ENCODE peak calls at places on chromosomes 7 and 10, in seven cellular contexts. One of them, this sample, is unnamed.

GRCh38 chr7:129925416-129926002 is 27.3 kb downstream of the UBE2H start:
- DNase-seq in SK-N-SH: no peak
- DNase-seq in H1: no peak
- DNase-seq in K562: no peak
- DNase-seq in HCT116: no peak
- DNase-seq in GM12878: no peak
- DNase-seq in HepG2: no peak
- DNase-seq in this sample: no peak

GRCh38 chr7:81004098-81004497 is 85.2 kb upstream of the SEMA3C start:
- DNase-seq in HCT116: no peak
- DNase-seq in SK-N-SH: no peak
- DNase-seq in K562: no peak
- DNase-seq in H1: no peak
- DNase-seq in GM12878: no peak
- DNase-seq in HepG2: no peak
- DNase-seq in this sample: no peak

GRCh38 chr7:9028012-9028411 is 594.6 kb downstream of the NXPH1 start:
- DNase-seq in H1: no peak
- DNase-seq in GM12878: no peak
- DNase-seq in HCT116: no peak
- DNase-seq in SK-N-SH: no peak
- DNase-seq in HepG2: no peak
- DNase-seq in K562: no peak
- DNase-seq in this sample: no peak

GRCh38 chr10:13481690-13482089 is 47.1 kb downstream of the BEND7 start:
- DNase-seq in SK-N-SH: no peak
- DNase-seq in H1: no peak
- DNase-seq in HCT116: no peak
- DNase-seq in K562: no peak
- DNase-seq in HepG2: no peak
- DNase-seq in GM12878: no peak
- DNase-seq in this sample: no peak

GRCh38 chr10:131786756-131787605 is 113.8 kb upstream of the PPP2R2D start:
- DNase-seq in HepG2: no peak
- DNase-seq in HCT116: peak
- DNase-seq in SK-N-SH: peak
- DNase-seq in GM12878: peak
- DNase-seq in K562: peak
- DNase-seq in H1: no peak
- DNase-seq in this sample: no peak

GRCh38 chr7:1512781-1513656 is 8.8 kb upstream of the INTS1 start:
- DNase-seq in HCT116: peak
- DNase-seq in K562: no peak
- DNase-seq in SK-N-SH: no peak
- DNase-seq in GM12878: no peak
- DNase-seq in HepG2: no peak
- DNase-seq in H1: no peak
- DNase-seq in this sample: peak

GRCh38 chr10:32995751-32996150 is 37.7 kb upstream of the ITGB1 start:
- DNase-seq in HCT116: no peak
- DNase-seq in GM12878: no peak
- DNase-seq in SK-N-SH: no peak
- DNase-seq in HepG2: no peak
- DNase-seq in K562: no peak
- DNase-seq in H1: no peak
- DNase-seq in this sample: no peak

GRCh38 chr7:2709553-2710165 is 21.7 kb downstream of the AMZ1 start:
- DNase-seq in GM12878: peak
- DNase-seq in H1: peak
- DNase-seq in K562: peak
- DNase-seq in HCT116: peak
- DNase-seq in SK-N-SH: peak
- DNase-seq in HepG2: peak
- DNase-seq in this sample: no peak

GRCh38 chr10:22251751-22252285 is 34.0 kb upstream of the EBLN1 start:
- DNase-seq in HepG2: no peak
- DNase-seq in K562: no peak
- DNase-seq in HCT116: no peak
- DNase-seq in GM12878: no peak
- DNase-seq in SK-N-SH: peak
- DNase-seq in H1: no peak
- DNase-seq in this sample: peak

GRCh38 chr7:103636153-103636552 is 190.1 kb upstream of the SLC26A5 start:
- DNase-seq in GM12878: no peak
- DNase-seq in SK-N-SH: no peak
- DNase-seq in H1: no peak
- DNase-seq in K562: no peak
- DNase-seq in HCT116: no peak
- DNase-seq in HepG2: no peak
- DNase-seq in this sample: peak

GRCh38 chr10:792792-793100 is 103.3 kb upstream of the DIP2C start:
- DNase-seq in HCT116: no peak
- DNase-seq in K562: no peak
- DNase-seq in GM12878: no peak
- DNase-seq in HepG2: no peak
- DNase-seq in SK-N-SH: peak
- DNase-seq in H1: no peak
- DNase-seq in this sample: no peak

GRCh38 chr7:92784935-92785334 is 51.4 kb downstream of the CDK6 start:
- DNase-seq in K562: no peak
- DNase-seq in H1: no peak
- DNase-seq in HepG2: no peak
- DNase-seq in GM12878: no peak
- DNase-seq in SK-N-SH: no peak
- DNase-seq in HCT116: no peak
- DNase-seq in this sample: no peak

GRCh38 chr7:78924581-78924980 is 528.9 kb downstream of the MAGI2 start:
- DNase-seq in H1: no peak
- DNase-seq in HepG2: no peak
- DNase-seq in K562: no peak
- DNase-seq in HCT116: peak
- DNase-seq in GM12878: no peak
- DNase-seq in SK-N-SH: no peak
- DNase-seq in this sample: peak

GRCh38 chr7:123635551-123636359 is 19.9 kb upstream of the LMOD2 start:
- DNase-seq in H1: no peak
- DNase-seq in SK-N-SH: peak
- DNase-seq in K562: peak
- DNase-seq in GM12878: no peak
- DNase-seq in HCT116: no peak
- DNase-seq in HepG2: peak
- DNase-seq in this sample: peak

GRCh38 chr7:155860840-155861479 is 48.7 kb upstream of the SHH start:
- DNase-seq in H1: no peak
- DNase-seq in SK-N-SH: no peak
- DNase-seq in HepG2: no peak
- DNase-seq in HCT116: no peak
- DNase-seq in K562: no peak
- DNase-seq in GM12878: no peak
- DNase-seq in this sample: no peak

GRCh38 chr7:137878333-137878961 is 31.7 kb upstream of the DGKI start:
- DNase-seq in H1: no peak
- DNase-seq in HepG2: no peak
- DNase-seq in SK-N-SH: no peak
- DNase-seq in K562: no peak
- DNase-seq in HCT116: no peak
- DNase-seq in GM12878: no peak
- DNase-seq in this sample: no peak

GRCh38 chr10:4708123-4708759 is 117.8 kb upstream of the AKR1E2 start:
- DNase-seq in K562: peak
- DNase-seq in H1: peak
- DNase-seq in GM12878: no peak
- DNase-seq in SK-N-SH: no peak
- DNase-seq in HCT116: no peak
- DNase-seq in HepG2: peak
- DNase-seq in this sample: no peak

GRCh38 chr10:84329094-84329611 is 764 bp downstream of the CCSER2 start:
- DNase-seq in H1: no peak
- DNase-seq in SK-N-SH: peak
- DNase-seq in K562: peak
- DNase-seq in HCT116: no peak
- DNase-seq in GM12878: no peak
- DNase-seq in HepG2: peak
- DNase-seq in this sample: peak

GRCh38 chr7:155341463-155341983 is 43.8 kb downstream of the INSIG1 start:
- DNase-seq in HepG2: no peak
- DNase-seq in GM12878: no peak
- DNase-seq in K562: no peak
- DNase-seq in H1: no peak
- DNase-seq in SK-N-SH: no peak
- DNase-seq in HCT116: no peak
- DNase-seq in this sample: no peak

GRCh38 chr7:2843711-2844152 is 376 bp downstream of the GNA12 start:
- DNase-seq in HCT116: no peak
- DNase-seq in K562: peak
- DNase-seq in GM12878: no peak
- DNase-seq in SK-N-SH: peak
- DNase-seq in H1: no peak
- DNase-seq in HepG2: no peak
- DNase-seq in this sample: peak

GRCh38 chr7:158733762-158734494 is 29.3 kb upstream of the NCAPG2 start:
- DNase-seq in HepG2: no peak
- DNase-seq in GM12878: no peak
- DNase-seq in K562: no peak
- DNase-seq in SK-N-SH: no peak
- DNase-seq in HCT116: no peak
- DNase-seq in H1: no peak
- DNase-seq in this sample: no peak

GRCh38 chr7:15367897-15368296 is 193.9 kb downstream of the AGMO start:
- DNase-seq in GM12878: no peak
- DNase-seq in HepG2: no peak
- DNase-seq in HCT116: no peak
- DNase-seq in K562: no peak
- DNase-seq in SK-N-SH: no peak
- DNase-seq in H1: no peak
- DNase-seq in this sample: no peak

GRCh38 chr7:94591185-94591584 is 64.7 kb downstream of the SGCE start:
- DNase-seq in HepG2: no peak
- DNase-seq in GM12878: no peak
- DNase-seq in K562: no peak
- DNase-seq in H1: no peak
- DNase-seq in HCT116: no peak
- DNase-seq in SK-N-SH: no peak
- DNase-seq in this sample: no peak
- TF ChIP-seq JUND in HepG2: no peak
- TF ChIP-seq JUND in GM12878: no peak
- TF ChIP-seq JUND in K562: no peak
- TF ChIP-seq JUND in H1: no peak
- TF ChIP-seq JUND in HCT116: no peak
- TF ChIP-seq JUND in SK-N-SH: no peak
- TF ChIP-seq JUND in this sample: no peak

GRCh38 chr7:17654940-17655339 is 285.4 kb downstream of the SNX13 start:
- DNase-seq in SK-N-SH: no peak
- DNase-seq in HepG2: no peak
- DNase-seq in GM12878: no peak
- DNase-seq in K562: no peak
- DNase-seq in H1: no peak
- DNase-seq in HCT116: no peak
- DNase-seq in this sample: no peak
- TF ChIP-seq JUND in SK-N-SH: no peak
- TF ChIP-seq JUND in HepG2: no peak
- TF ChIP-seq JUND in GM12878: no peak
- TF ChIP-seq JUND in K562: no peak
- TF ChIP-seq JUND in H1: no peak
- TF ChIP-seq JUND in HCT116: no peak
- TF ChIP-seq JUND in this sample: no peak

GRCh38 chr10:103968441-103969391 is 1.8 kb downstream of the SLK start:
- DNase-seq in HepG2: no peak
- DNase-seq in HCT116: no peak
- DNase-seq in H1: no peak
- DNase-seq in GM12878: no peak
- DNase-seq in K562: no peak
- DNase-seq in SK-N-SH: no peak
- DNase-seq in this sample: no peak

GRCh38 chr10:103967433-103968142 is 648 bp downstream of the SLK start:
- DNase-seq in SK-N-SH: peak
- DNase-seq in HCT116: no peak
- DNase-seq in GM12878: no peak
- DNase-seq in K562: peak
- DNase-seq in HepG2: no peak
- DNase-seq in H1: no peak
- DNase-seq in this sample: peak

GRCh38 chr10:103966671-103967432 is at the start of gene SLK:
- DNase-seq in HCT116: peak
- DNase-seq in H1: no peak
- DNase-seq in HepG2: peak
- DNase-seq in GM12878: no peak
- DNase-seq in SK-N-SH: peak
- DNase-seq in K562: peak
- DNase-seq in this sample: peak

GRCh38 chr10:103969857-103970627 is 3.1 kb downstream of the SLK start:
- DNase-seq in HepG2: no peak
- DNase-seq in HCT116: no peak
- DNase-seq in K562: no peak
- DNase-seq in GM12878: no peak
- DNase-seq in SK-N-SH: no peak
- DNase-seq in H1: no peak
- DNase-seq in this sample: no peak

GRCh38 chr10:103969436-103969835 is 2.5 kb downstream of the SLK start:
- DNase-seq in HCT116: no peak
- DNase-seq in SK-N-SH: no peak
- DNase-seq in K562: no peak
- DNase-seq in HepG2: no peak
- DNase-seq in H1: no peak
- DNase-seq in GM12878: no peak
- DNase-seq in this sample: no peak
- TF ChIP-seq JUND in HCT116: no peak
- TF ChIP-seq JUND in SK-N-SH: no peak
- TF ChIP-seq JUND in K562: no peak
- TF ChIP-seq JUND in HepG2: no peak
- TF ChIP-seq JUND in H1: no peak
- TF ChIP-seq JUND in GM12878: no peak
- TF ChIP-seq JUND in this sample: no peak

GRCh38 chr10:50576245-50576815 is 47.4 kb downstream of the SGMS1 start:
- DNase-seq in K562: no peak
- DNase-seq in H1: no peak
- DNase-seq in GM12878: no peak
- DNase-seq in SK-N-SH: no peak
- DNase-seq in HepG2: no peak
- DNase-seq in HCT116: no peak
- DNase-seq in this sample: no peak

GRCh38 chr10:50579491-50580259 is 44.1 kb downstream of the SGMS1 start:
- DNase-seq in HCT116: no peak
- DNase-seq in K562: no peak
- DNase-seq in SK-N-SH: no peak
- DNase-seq in GM12878: no peak
- DNase-seq in HepG2: no peak
- DNase-seq in H1: no peak
- DNase-seq in this sample: no peak

GRCh38 chr10:50576995-50577394 is 46.8 kb downstream of the SGMS1 start:
- DNase-seq in H1: no peak
- DNase-seq in HepG2: no peak
- DNase-seq in HCT116: no peak
- DNase-seq in GM12878: no peak
- DNase-seq in K562: no peak
- DNase-seq in SK-N-SH: no peak
- DNase-seq in this sample: no peak

GRCh38 chr10:50578949-50579348 is 44.8 kb downstream of the SGMS1 start:
- DNase-seq in H1: no peak
- DNase-seq in HepG2: no peak
- DNase-seq in K562: no peak
- DNase-seq in SK-N-SH: no peak
- DNase-seq in GM12878: no peak
- DNase-seq in HCT116: no peak
- DNase-seq in this sample: no peak

GRCh38 chr10:50577681-50578350 is 45.9 kb downstream of the SGMS1 start:
- DNase-seq in SK-N-SH: no peak
- DNase-seq in GM12878: no peak
- DNase-seq in HepG2: no peak
- DNase-seq in HCT116: no peak
- DNase-seq in H1: no peak
- DNase-seq in K562: peak
- DNase-seq in this sample: no peak
- TF ChIP-seq JUND in SK-N-SH: no peak
- TF ChIP-seq JUND in GM12878: no peak
- TF ChIP-seq JUND in HepG2: no peak
- TF ChIP-seq JUND in HCT116: no peak
- TF ChIP-seq JUND in H1: no peak
- TF ChIP-seq JUND in K562: peak
- TF ChIP-seq JUND in this sample: no peak

This sample was measured in T47D.